ENCODE peak calls at places on chromosomes 4 and X, in seven cellular contexts. One of them, this sample, is unnamed.

GRCh38 chr4:177367336-177367735 is 57.7 kb downstream of the NEIL3 start:
- DNase-seq in GM06990: no peak
- DNase-seq in BJ: no peak
- DNase-seq in body of pancreas: no peak
- DNase-seq in endothelial cell of umbilical vein: no peak
- DNase-seq in tibial artery: no peak
- DNase-seq in MM.1S: no peak
- DNase-seq in this sample: no peak

GRCh38 chrX:24215282-24215681 is 65.8 kb downstream of the ZFX start:
- DNase-seq in GM06990: no peak
- DNase-seq in BJ: no peak
- DNase-seq in body of pancreas: no peak
- DNase-seq in endothelial cell of umbilical vein: no peak
- DNase-seq in tibial artery: no peak
- DNase-seq in MM.1S: no peak
- DNase-seq in this sample: no peak

GRCh38 chr4:141636771-141637460 is 533 bp downstream of the IL15 start:
- DNase-seq in GM06990: peak; percentile 70
- DNase-seq in BJ: no peak
- DNase-seq in body of pancreas: peak; percentile 53
- DNase-seq in endothelial cell of umbilical vein: peak; percentile 74
- DNase-seq in tibial artery: peak; percentile 25
- DNase-seq in MM.1S: peak; percentile 64
- DNase-seq in this sample: no peak

GRCh38 chrX:74318672-74319071 is 14.7 kb downstream of the ZCCHC13 start:
- DNase-seq in GM06990: no peak
- DNase-seq in BJ: no peak
- DNase-seq in body of pancreas: no peak
- DNase-seq in endothelial cell of umbilical vein: no peak
- DNase-seq in tibial artery: no peak
- DNase-seq in MM.1S: no peak
- DNase-seq in this sample: no peak

GRCh38 chrX:68180501-68181061 is 252.7 kb downstream of the OPHN1 start:
- DNase-seq in GM06990: no peak
- DNase-seq in BJ: no peak
- DNase-seq in body of pancreas: no peak
- DNase-seq in endothelial cell of umbilical vein: peak; percentile 7
- DNase-seq in tibial artery: no peak
- DNase-seq in MM.1S: no peak
- DNase-seq in this sample: no peak

GRCh38 chr4:7988437-7988836 is 48.8 kb upstream of the AFAP1 start:
- DNase-seq in GM06990: no peak
- DNase-seq in BJ: peak; percentile 79
- DNase-seq in body of pancreas: no peak
- DNase-seq in endothelial cell of umbilical vein: no peak
- DNase-seq in tibial artery: no peak
- DNase-seq in MM.1S: no peak
- DNase-seq in this sample: no peak

GRCh38 chr4:108247511-108248088 is 78.9 kb upstream of the LEF1 start:
- DNase-seq in GM06990: no peak
- DNase-seq in BJ: no peak
- DNase-seq in body of pancreas: peak; percentile 10
- DNase-seq in endothelial cell of umbilical vein: peak; percentile 10
- DNase-seq in tibial artery: no peak
- DNase-seq in MM.1S: peak; percentile 8
- DNase-seq in this sample: no peak

GRCh38 chr4:37524267-37524666 is 161.9 kb downstream of the RELL1 start:
- DNase-seq in GM06990: no peak
- DNase-seq in BJ: no peak
- DNase-seq in body of pancreas: no peak
- DNase-seq in endothelial cell of umbilical vein: no peak
- DNase-seq in tibial artery: no peak
- DNase-seq in MM.1S: no peak
- DNase-seq in this sample: no peak

GRCh38 chr4:76980280-76980679 is 30.7 kb downstream of the SEPTIN11 start:
- DNase-seq in GM06990: no peak
- DNase-seq in BJ: no peak
- DNase-seq in body of pancreas: no peak
- DNase-seq in endothelial cell of umbilical vein: no peak
- DNase-seq in tibial artery: no peak
- DNase-seq in MM.1S: no peak
- DNase-seq in this sample: no peak

GRCh38 chr4:25795566-25796454 is 67.0 kb downstream of the SEL1L3 start:
- DNase-seq in GM06990: no peak
- DNase-seq in BJ: peak; percentile 50
- DNase-seq in body of pancreas: no peak
- DNase-seq in endothelial cell of umbilical vein: no peak
- DNase-seq in tibial artery: no peak
- DNase-seq in MM.1S: no peak
- DNase-seq in this sample: no peak

GRCh38 chr4:150384249-150384648 is 197.7 kb upstream of the MAB21L2 start:
- DNase-seq in GM06990: no peak
- DNase-seq in BJ: no peak
- DNase-seq in body of pancreas: no peak
- DNase-seq in endothelial cell of umbilical vein: no peak
- DNase-seq in tibial artery: no peak
- DNase-seq in MM.1S: no peak
- DNase-seq in this sample: no peak

GRCh38 chr4:186819357-186820086 is 95.9 kb upstream of the FAT1 start:
- DNase-seq in GM06990: no peak
- DNase-seq in BJ: no peak
- DNase-seq in body of pancreas: no peak
- DNase-seq in endothelial cell of umbilical vein: no peak
- DNase-seq in tibial artery: no peak
- DNase-seq in MM.1S: no peak
- DNase-seq in this sample: no peak

GRCh38 chrX:15511563-15511962 is 11.0 kb downstream of the BMX start:
- DNase-seq in GM06990: no peak
- DNase-seq in BJ: no peak
- DNase-seq in body of pancreas: no peak
- DNase-seq in endothelial cell of umbilical vein: peak; percentile 80
- DNase-seq in tibial artery: no peak
- DNase-seq in MM.1S: no peak
- DNase-seq in this sample: no peak

GRCh38 chr4:89324671-89325070 is 17.1 kb upstream of the GPRIN3 start:
- DNase-seq in GM06990: peak; percentile 44
- DNase-seq in BJ: no peak
- DNase-seq in body of pancreas: no peak
- DNase-seq in endothelial cell of umbilical vein: no peak
- DNase-seq in tibial artery: no peak
- DNase-seq in MM.1S: peak; percentile 56
- DNase-seq in this sample: no peak

GRCh38 chr4:183014361-183015084 is 84.5 kb upstream of the WWC2 start:
- DNase-seq in GM06990: no peak
- DNase-seq in BJ: no peak
- DNase-seq in body of pancreas: no peak
- DNase-seq in endothelial cell of umbilical vein: no peak
- DNase-seq in tibial artery: no peak
- DNase-seq in MM.1S: no peak
- DNase-seq in this sample: no peak

GRCh38 chrX:41335590-41336331 is 1.8 kb downstream of the DDX3X start:
- DNase-seq in GM06990: no peak
- DNase-seq in BJ: no peak
- DNase-seq in body of pancreas: no peak
- DNase-seq in endothelial cell of umbilical vein: no peak
- DNase-seq in tibial artery: no peak
- DNase-seq in MM.1S: no peak
- DNase-seq in this sample: no peak

GRCh38 chrX:20971250-20971649 is 403.0 kb upstream of the CNKSR2 start:
- DNase-seq in GM06990: no peak
- DNase-seq in BJ: no peak
- DNase-seq in body of pancreas: no peak
- DNase-seq in endothelial cell of umbilical vein: no peak
- DNase-seq in tibial artery: no peak
- DNase-seq in MM.1S: no peak
- DNase-seq in this sample: no peak

GRCh38 chr4:25301471-25301870 is 11.1 kb upstream of the ZCCHC4 start:
- DNase-seq in GM06990: no peak
- DNase-seq in BJ: no peak
- DNase-seq in body of pancreas: no peak
- DNase-seq in endothelial cell of umbilical vein: no peak
- DNase-seq in tibial artery: no peak
- DNase-seq in MM.1S: no peak
- DNase-seq in this sample: no peak

GRCh38 chr4:133565379-133565778 is 416.3 kb downstream of the PCDH10 start:
- DNase-seq in GM06990: no peak
- DNase-seq in BJ: no peak
- DNase-seq in body of pancreas: no peak
- DNase-seq in endothelial cell of umbilical vein: peak; percentile 91
- DNase-seq in tibial artery: no peak
- DNase-seq in MM.1S: no peak
- DNase-seq in this sample: no peak

GRCh38 chrX:56764975-56765791 is 36.1 kb downstream of the NBDY start:
- DNase-seq in GM06990: peak; percentile 53
- DNase-seq in BJ: no peak
- DNase-seq in body of pancreas: peak; percentile 7
- DNase-seq in endothelial cell of umbilical vein: no peak
- DNase-seq in tibial artery: no peak
- DNase-seq in MM.1S: peak; percentile 64
- DNase-seq in this sample: no peak

GRCh38 chrX:150268839-150269238 is 94.3 kb upstream of the MAMLD1 start:
- DNase-seq in GM06990: no peak
- DNase-seq in BJ: no peak
- DNase-seq in body of pancreas: no peak
- DNase-seq in endothelial cell of umbilical vein: no peak
- DNase-seq in tibial artery: no peak
- DNase-seq in MM.1S: no peak
- DNase-seq in this sample: no peak

GRCh38 chr4:10416441-10416840 is 40.8 kb downstream of the ZNF518B start:
- DNase-seq in GM06990: no peak
- DNase-seq in BJ: no peak
- DNase-seq in body of pancreas: no peak
- DNase-seq in endothelial cell of umbilical vein: no peak
- DNase-seq in tibial artery: no peak
- DNase-seq in MM.1S: no peak
- DNase-seq in this sample: no peak

GRCh38 chr4:1862055-1862911 is 6.3 kb upstream of the LETM1 start:
- DNase-seq in GM06990: no peak
- DNase-seq in BJ: no peak
- DNase-seq in body of pancreas: no peak
- DNase-seq in endothelial cell of umbilical vein: no peak
- DNase-seq in tibial artery: no peak
- DNase-seq in MM.1S: no peak
- DNase-seq in this sample: no peak
- H3K4me3 ChIP-seq in GM06990: peak overlapping the region; percentile 37
- H3K4me3 ChIP-seq in BJ: peak overlapping the region; percentile 27
- H3K4me3 ChIP-seq in body of pancreas: no peak overlapping the region
- H3K4me3 ChIP-seq in endothelial cell of umbilical vein: peak overlapping the region; percentile 25
- H3K4me3 ChIP-seq in tibial artery: peak overlapping the region; percentile 12
- H3K4me3 ChIP-seq in MM.1S: no peak overlapping the region
- H3K4me3 ChIP-seq in this sample: no peak overlapping the region

GRCh38 chr4:6107114-6107791 is 89.0 kb upstream of the C4orf50 start:
- DNase-seq in GM06990: no peak
- DNase-seq in BJ: no peak
- DNase-seq in body of pancreas: no peak
- DNase-seq in endothelial cell of umbilical vein: no peak
- DNase-seq in tibial artery: peak; percentile 10
- DNase-seq in MM.1S: no peak
- DNase-seq in this sample: no peak

GRCh38 chr4:6109842-6110560 is 90.3 kb downstream of the JAKMIP1 start:
- DNase-seq in GM06990: no peak
- DNase-seq in BJ: no peak
- DNase-seq in body of pancreas: peak; percentile 45
- DNase-seq in endothelial cell of umbilical vein: no peak
- DNase-seq in tibial artery: no peak
- DNase-seq in MM.1S: peak; percentile 45
- DNase-seq in this sample: no peak

GRCh38 chr4:6105311-6105911 is 87.2 kb upstream of the C4orf50 start:
- DNase-seq in GM06990: no peak
- DNase-seq in BJ: no peak
- DNase-seq in body of pancreas: no peak
- DNase-seq in endothelial cell of umbilical vein: no peak
- DNase-seq in tibial artery: peak; percentile 4
- DNase-seq in MM.1S: no peak
- DNase-seq in this sample: no peak

GRCh38 chr4:6106156-6106555 is 87.9 kb upstream of the C4orf50 start:
- DNase-seq in GM06990: no peak
- DNase-seq in BJ: no peak
- DNase-seq in body of pancreas: no peak
- DNase-seq in endothelial cell of umbilical vein: no peak
- DNase-seq in tibial artery: no peak
- DNase-seq in MM.1S: no peak
- DNase-seq in this sample: no peak

GRCh38 chr4:6107886-6108285 is 89.7 kb upstream of the C4orf50 start:
- DNase-seq in GM06990: no peak
- DNase-seq in BJ: no peak
- DNase-seq in body of pancreas: no peak
- DNase-seq in endothelial cell of umbilical vein: no peak
- DNase-seq in tibial artery: no peak
- DNase-seq in MM.1S: no peak
- DNase-seq in this sample: no peak
- H3K4me3 ChIP-seq in GM06990: no peak overlapping the region
- H3K4me3 ChIP-seq in BJ: no peak overlapping the region
- H3K4me3 ChIP-seq in body of pancreas: no peak overlapping the region
- H3K4me3 ChIP-seq in endothelial cell of umbilical vein: no peak overlapping the region
- H3K4me3 ChIP-seq in tibial artery: no peak overlapping the region
- H3K4me3 ChIP-seq in MM.1S: no peak overlapping the region
- H3K4me3 ChIP-seq in this sample: no peak overlapping the region

GRCh38 chr4:104394409-104394813 is 100.3 kb downstream of the CXXC4 start:
- DNase-seq in GM06990: no peak
- DNase-seq in BJ: no peak
- DNase-seq in body of pancreas: no peak
- DNase-seq in endothelial cell of umbilical vein: no peak
- DNase-seq in tibial artery: no peak
- DNase-seq in MM.1S: no peak
- DNase-seq in this sample: no peak
- H3K4me3 ChIP-seq in GM06990: no peak overlapping the region
- H3K4me3 ChIP-seq in BJ: no peak overlapping the region
- H3K4me3 ChIP-seq in body of pancreas: no peak overlapping the region
- H3K4me3 ChIP-seq in endothelial cell of umbilical vein: no peak overlapping the region
- H3K4me3 ChIP-seq in tibial artery: no peak overlapping the region
- H3K4me3 ChIP-seq in MM.1S: no peak overlapping the region
- H3K4me3 ChIP-seq in this sample: no peak overlapping the region

GRCh38 chr4:137526681-137527080 is 5.6 kb downstream of the PCDH18 start:
- DNase-seq in GM06990: no peak
- DNase-seq in BJ: no peak
- DNase-seq in body of pancreas: no peak
- DNase-seq in endothelial cell of umbilical vein: no peak
- DNase-seq in tibial artery: no peak
- DNase-seq in MM.1S: no peak
- DNase-seq in this sample: no peak

GRCh38 chr4:137531951-137532868 is at the start of gene PCDH18:
- DNase-seq in GM06990: no peak
- DNase-seq in BJ: peak; percentile 87
- DNase-seq in body of pancreas: peak; percentile 57
- DNase-seq in endothelial cell of umbilical vein: peak; percentile 90
- DNase-seq in tibial artery: peak; percentile 97
- DNase-seq in MM.1S: peak; percentile 84
- DNase-seq in this sample: peak; percentile 88

GRCh38 chr4:137531121-137531520 is 1.2 kb downstream of the PCDH18 start:
- DNase-seq in GM06990: no peak
- DNase-seq in BJ: no peak
- DNase-seq in body of pancreas: no peak
- DNase-seq in endothelial cell of umbilical vein: no peak
- DNase-seq in tibial artery: no peak
- DNase-seq in MM.1S: no peak
- DNase-seq in this sample: no peak

GRCh38 chr4:137530176-137530575 is 2.1 kb downstream of the PCDH18 start:
- DNase-seq in GM06990: no peak
- DNase-seq in BJ: no peak
- DNase-seq in body of pancreas: no peak
- DNase-seq in endothelial cell of umbilical vein: no peak
- DNase-seq in tibial artery: no peak
- DNase-seq in MM.1S: no peak
- DNase-seq in this sample: no peak

GRCh38 chr4:137529432-137529831 is 2.9 kb downstream of the PCDH18 start:
- DNase-seq in GM06990: no peak
- DNase-seq in BJ: no peak
- DNase-seq in body of pancreas: no peak
- DNase-seq in endothelial cell of umbilical vein: no peak
- DNase-seq in tibial artery: no peak
- DNase-seq in MM.1S: no peak
- DNase-seq in this sample: no peak
- H3K4me3 ChIP-seq in GM06990: no peak overlapping the region
- H3K4me3 ChIP-seq in BJ: peak overlapping the region; percentile 57
- H3K4me3 ChIP-seq in body of pancreas: no peak overlapping the region
- H3K4me3 ChIP-seq in endothelial cell of umbilical vein: no peak overlapping the region
- H3K4me3 ChIP-seq in tibial artery: peak overlapping the region; percentile 67
- H3K4me3 ChIP-seq in MM.1S: no peak overlapping the region
- H3K4me3 ChIP-seq in this sample: peak overlapping the region; percentile 55